ENCODE peak calls at places on chromosome 12, in seven cellular contexts. One of them, this sample, is unnamed.

GRCh38 chr12:113678222-113678621 is 206.6 kb upstream of the LHX5 start:
- DNase-seq in GM23248: peak
- DNase-seq in PC-3: peak
- DNase-seq in HCT116: no peak
- DNase-seq in GM23338: no peak
- DNase-seq in hepatocyte: no peak
- DNase-seq in MM.1S: no peak
- DNase-seq in this sample: no peak

GRCh38 chr12:68665016-68665569 is 21.7 kb upstream of the NUP107 start:
- DNase-seq in GM23248: no peak
- DNase-seq in PC-3: no peak
- DNase-seq in HCT116: no peak
- DNase-seq in GM23338: no peak
- DNase-seq in hepatocyte: no peak
- DNase-seq in MM.1S: no peak
- DNase-seq in this sample: no peak

GRCh38 chr12:14394317-14395058 is 29.0 kb downstream of the ATF7IP start:
- DNase-seq in GM23248: peak
- DNase-seq in PC-3: peak
- DNase-seq in HCT116: peak
- DNase-seq in GM23338: peak
- DNase-seq in hepatocyte: peak
- DNase-seq in MM.1S: peak
- DNase-seq in this sample: peak

GRCh38 chr12:124510301-124510970 is 57.0 kb downstream of the NCOR2 start:
- DNase-seq in GM23248: no peak
- DNase-seq in PC-3: peak
- DNase-seq in HCT116: no peak
- DNase-seq in GM23338: peak
- DNase-seq in hepatocyte: no peak
- DNase-seq in MM.1S: no peak
- DNase-seq in this sample: no peak

GRCh38 chr12:116736962-116737773 is 701 bp downstream of the SPRING1 start:
- DNase-seq in GM23248: peak
- DNase-seq in PC-3: no peak
- DNase-seq in HCT116: no peak
- DNase-seq in GM23338: peak
- DNase-seq in hepatocyte: peak
- DNase-seq in MM.1S: no peak
- DNase-seq in this sample: peak

GRCh38 chr12:93122089-93122488 is 193.0 kb upstream of the EEA1 start:
- DNase-seq in GM23248: peak
- DNase-seq in PC-3: peak
- DNase-seq in HCT116: no peak
- DNase-seq in GM23338: no peak
- DNase-seq in hepatocyte: no peak
- DNase-seq in MM.1S: no peak
- DNase-seq in this sample: no peak

GRCh38 chr12:92574046-92574783 is 128.6 kb upstream of the PLEKHG7 start:
- DNase-seq in GM23248: peak
- DNase-seq in PC-3: peak
- DNase-seq in HCT116: peak
- DNase-seq in GM23338: peak
- DNase-seq in hepatocyte: no peak
- DNase-seq in MM.1S: no peak
- DNase-seq in this sample: peak

GRCh38 chr12:95605087-95605486 is 53.8 kb upstream of the USP44 start:
- DNase-seq in GM23248: peak
- DNase-seq in PC-3: peak
- DNase-seq in HCT116: no peak
- DNase-seq in GM23338: no peak
- DNase-seq in hepatocyte: no peak
- DNase-seq in MM.1S: no peak
- DNase-seq in this sample: no peak

GRCh38 chr12:51695241-51696010 is 104.4 kb downstream of the SCN8A start:
- DNase-seq in GM23248: peak
- DNase-seq in PC-3: no peak
- DNase-seq in HCT116: no peak
- DNase-seq in GM23338: peak
- DNase-seq in hepatocyte: no peak
- DNase-seq in MM.1S: no peak
- DNase-seq in this sample: no peak

GRCh38 chr12:131912526-131913274 is 16.4 kb upstream of the PUS1 start:
- DNase-seq in GM23248: peak
- DNase-seq in PC-3: peak
- DNase-seq in HCT116: peak
- DNase-seq in GM23338: no peak
- DNase-seq in hepatocyte: peak
- DNase-seq in MM.1S: no peak
- DNase-seq in this sample: no peak

GRCh38 chr12:110224379-110225304 is 56.4 kb upstream of the ATP2A2 start:
- DNase-seq in GM23248: peak
- DNase-seq in PC-3: peak
- DNase-seq in HCT116: no peak
- DNase-seq in GM23338: peak
- DNase-seq in hepatocyte: peak
- DNase-seq in MM.1S: peak
- DNase-seq in this sample: no peak

GRCh38 chr12:120367252-120367923 is 1.6 kb downstream of the MSI1 start:
- DNase-seq in GM23248: peak
- DNase-seq in PC-3: no peak
- DNase-seq in HCT116: no peak
- DNase-seq in GM23338: peak
- DNase-seq in hepatocyte: peak
- DNase-seq in MM.1S: no peak
- DNase-seq in this sample: peak
- TF ChIP-seq EZH2 in GM23248: no peak
- TF ChIP-seq EZH2 in PC-3: no peak
- TF ChIP-seq EZH2 in HCT116: no peak
- TF ChIP-seq EZH2 in GM23338: no peak
- TF ChIP-seq EZH2 in hepatocyte: no peak
- TF ChIP-seq EZH2 in MM.1S: no peak
- TF ChIP-seq EZH2 in this sample: no peak

GRCh38 chr12:4957781-4958180 is 48.1 kb downstream of the KCNA1 start:
- DNase-seq in GM23248: no peak
- DNase-seq in PC-3: no peak
- DNase-seq in HCT116: no peak
- DNase-seq in GM23338: no peak
- DNase-seq in hepatocyte: no peak
- DNase-seq in MM.1S: no peak
- DNase-seq in this sample: no peak

GRCh38 chr12:4960030-4960429 is 50.3 kb downstream of the KCNA1 start:
- DNase-seq in GM23248: no peak
- DNase-seq in PC-3: no peak
- DNase-seq in HCT116: no peak
- DNase-seq in GM23338: no peak
- DNase-seq in hepatocyte: no peak
- DNase-seq in MM.1S: no peak
- DNase-seq in this sample: peak

GRCh38 chr12:4960547-4960946 is 50.8 kb downstream of the KCNA1 start:
- DNase-seq in GM23248: no peak
- DNase-seq in PC-3: no peak
- DNase-seq in HCT116: no peak
- DNase-seq in GM23338: no peak
- DNase-seq in hepatocyte: no peak
- DNase-seq in MM.1S: no peak
- DNase-seq in this sample: no peak

GRCh38 chr12:4958697-4959375 is 49.1 kb downstream of the KCNA1 start:
- DNase-seq in GM23248: no peak
- DNase-seq in PC-3: no peak
- DNase-seq in HCT116: no peak
- DNase-seq in GM23338: no peak
- DNase-seq in hepatocyte: no peak
- DNase-seq in MM.1S: no peak
- DNase-seq in this sample: no peak

DNA sequence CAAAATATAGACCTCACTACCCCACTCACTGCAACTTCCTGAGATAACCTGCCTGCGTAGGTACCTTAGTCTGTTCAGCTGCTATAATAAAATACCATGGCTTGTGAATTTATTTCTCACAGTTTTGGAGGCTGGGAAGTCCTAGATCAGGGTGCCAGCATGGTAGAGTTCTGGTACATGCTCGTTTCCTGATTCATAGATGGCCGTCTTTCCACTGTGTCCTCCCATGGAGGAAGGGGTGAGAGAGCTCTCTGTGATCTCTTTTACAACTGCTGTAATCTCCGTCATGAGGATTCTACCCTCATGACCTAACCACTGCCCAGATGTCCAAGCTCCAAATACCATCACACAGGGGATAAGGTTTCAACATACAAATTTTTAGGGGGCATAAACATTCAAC is 49.7 kb downstream of the KCNA1 start:
- DNase-seq in GM23248: no peak
- DNase-seq in PC-3: no peak
- DNase-seq in HCT116: no peak
- DNase-seq in GM23338: no peak
- DNase-seq in hepatocyte: no peak
- DNase-seq in MM.1S: no peak
- DNase-seq in this sample: no peak
- H3K4me2 ChIP-seq in GM23248: no peak
- H3K4me2 ChIP-seq in PC-3: no peak
- H3K4me2 ChIP-seq in HCT116: no peak
- H3K4me2 ChIP-seq in GM23338: no peak
- H3K4me2 ChIP-seq in hepatocyte: no peak
- H3K4me2 ChIP-seq in MM.1S: no peak
- H3K4me2 ChIP-seq in this sample: no peak

GRCh38 chr12:62802981-62803380 is 132.0 kb downstream of the PPM1H start:
- DNase-seq in GM23248: no peak
- DNase-seq in PC-3: peak
- DNase-seq in HCT116: no peak
- DNase-seq in GM23338: no peak
- DNase-seq in hepatocyte: no peak
- DNase-seq in MM.1S: no peak
- DNase-seq in this sample: no peak

GRCh38 chr12:62800707-62801400 is 134.1 kb downstream of the PPM1H start:
- DNase-seq in GM23248: peak
- DNase-seq in PC-3: no peak
- DNase-seq in HCT116: no peak
- DNase-seq in GM23338: no peak
- DNase-seq in hepatocyte: no peak
- DNase-seq in MM.1S: no peak
- DNase-seq in this sample: no peak

GRCh38 chr12:62802321-62802720 is 132.6 kb downstream of the PPM1H start:
- DNase-seq in GM23248: no peak
- DNase-seq in PC-3: no peak
- DNase-seq in HCT116: no peak
- DNase-seq in GM23338: no peak
- DNase-seq in hepatocyte: no peak
- DNase-seq in MM.1S: no peak
- DNase-seq in this sample: no peak

GRCh38 chr12:62799766-62800406 is 135.1 kb downstream of the PPM1H start:
- DNase-seq in GM23248: no peak
- DNase-seq in PC-3: peak
- DNase-seq in HCT116: no peak
- DNase-seq in GM23338: peak
- DNase-seq in hepatocyte: no peak
- DNase-seq in MM.1S: no peak
- DNase-seq in this sample: no peak

DNA sequence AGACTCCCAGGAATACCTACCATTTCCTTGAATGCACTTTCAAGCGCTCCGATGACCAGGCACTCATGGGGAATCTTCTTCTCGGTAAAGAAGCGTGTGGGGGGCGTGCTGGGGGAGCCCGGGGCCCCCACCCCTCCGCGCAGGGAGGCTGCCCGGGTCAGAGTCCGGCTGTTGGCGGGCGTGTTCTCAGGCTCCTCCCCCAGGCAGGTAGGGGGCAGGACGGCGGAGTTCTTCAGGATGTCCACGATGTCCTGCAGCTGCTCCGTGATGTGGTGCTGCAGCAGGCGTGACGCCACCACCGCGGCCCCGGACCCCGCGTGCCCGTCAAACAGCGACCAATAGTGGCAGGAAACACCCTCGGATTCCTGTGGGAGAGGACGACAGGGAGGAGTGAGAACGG is 133.2 kb downstream of the PPM1H start:
- DNase-seq in GM23248: no peak
- DNase-seq in PC-3: no peak
- DNase-seq in HCT116: no peak
- DNase-seq in GM23338: no peak
- DNase-seq in hepatocyte: no peak
- DNase-seq in MM.1S: no peak
- DNase-seq in this sample: no peak
- TF ChIP-seq EZH2phosphoT487 in GM23248: no peak
- TF ChIP-seq EZH2phosphoT487 in PC-3: no peak
- TF ChIP-seq EZH2phosphoT487 in HCT116: no peak
- TF ChIP-seq EZH2phosphoT487 in GM23338: no peak
- TF ChIP-seq EZH2phosphoT487 in hepatocyte: no peak
- TF ChIP-seq EZH2phosphoT487 in MM.1S: no peak
- TF ChIP-seq EZH2phosphoT487 in this sample: no peak

GRCh38 chr12:53344824-53345485 is 8.8 kb upstream of the SP7 start:
- DNase-seq in GM23248: peak
- DNase-seq in PC-3: peak
- DNase-seq in HCT116: no peak
- DNase-seq in GM23338: peak
- DNase-seq in hepatocyte: peak
- DNase-seq in MM.1S: peak
- DNase-seq in this sample: peak
- TF ChIP-seq EZH2 in GM23248: no peak
- TF ChIP-seq EZH2 in PC-3: no peak
- TF ChIP-seq EZH2 in HCT116: no peak
- TF ChIP-seq EZH2 in GM23338: peak
- TF ChIP-seq EZH2 in hepatocyte: no peak
- TF ChIP-seq EZH2 in MM.1S: no peak
- TF ChIP-seq EZH2 in this sample: no peak

GRCh38 chr12:53235164-53235563 is 3.2 kb upstream of the RARG start:
- DNase-seq in GM23248: no peak
- DNase-seq in PC-3: no peak
- DNase-seq in HCT116: no peak
- DNase-seq in GM23338: no peak
- DNase-seq in hepatocyte: no peak
- DNase-seq in MM.1S: no peak
- DNase-seq in this sample: no peak

GRCh38 chr12:53234236-53234635 is 2.2 kb upstream of the RARG start:
- DNase-seq in GM23248: peak
- DNase-seq in PC-3: no peak
- DNase-seq in HCT116: no peak
- DNase-seq in GM23338: peak
- DNase-seq in hepatocyte: peak
- DNase-seq in MM.1S: no peak
- DNase-seq in this sample: peak

GRCh38 chr12:53232641-53233538 is 881 bp upstream of the RARG start:
- DNase-seq in GM23248: peak
- DNase-seq in PC-3: peak
- DNase-seq in HCT116: no peak
- DNase-seq in GM23338: peak
- DNase-seq in hepatocyte: peak
- DNase-seq in MM.1S: peak
- DNase-seq in this sample: peak

GRCh38 chr12:53231859-53232640 is at the start of gene RARG:
- DNase-seq in GM23248: peak
- DNase-seq in PC-3: peak
- DNase-seq in HCT116: no peak
- DNase-seq in GM23338: peak
- DNase-seq in hepatocyte: peak
- DNase-seq in MM.1S: peak
- DNase-seq in this sample: peak

DNA sequence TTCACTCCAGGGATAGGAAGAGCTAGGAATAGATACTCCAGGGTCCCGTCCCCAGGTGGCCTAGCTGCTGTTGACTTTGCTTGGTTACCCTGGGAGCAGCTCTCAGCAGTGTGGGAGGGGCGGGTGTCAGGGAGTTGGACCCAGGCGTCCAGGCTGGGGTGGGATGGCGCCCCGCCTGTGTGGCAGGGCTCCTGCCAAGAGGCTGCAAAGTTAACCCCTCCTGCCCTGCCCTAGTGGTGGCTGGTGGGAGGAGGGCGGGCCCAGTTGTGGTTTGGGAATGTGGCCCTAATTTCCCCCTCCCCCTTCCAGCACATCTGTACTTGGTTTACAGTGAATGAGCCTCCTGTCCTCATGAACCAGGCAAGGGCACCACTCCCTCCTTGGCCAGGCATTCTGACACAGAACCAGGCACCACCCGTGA is 1.7 kb upstream of the RARG start:
- DNase-seq in GM23248: peak
- DNase-seq in PC-3: no peak
- DNase-seq in HCT116: no peak
- DNase-seq in GM23338: peak
- DNase-seq in hepatocyte: no peak
- DNase-seq in MM.1S: no peak
- DNase-seq in this sample: no peak
- H3K4me2 ChIP-seq in GM23248: peak
- H3K4me2 ChIP-seq in PC-3: peak
- H3K4me2 ChIP-seq in HCT116: peak
- H3K4me2 ChIP-seq in GM23338: peak
- H3K4me2 ChIP-seq in hepatocyte: peak
- H3K4me2 ChIP-seq in MM.1S: peak
- H3K4me2 ChIP-seq in this sample: peak